ENCODE peak calls at places on chromosomes 3 and 15, in five cellular contexts. One of them, this sample, is unnamed.

GRCh38 chr3:48811524-48811923 is 36.1 kb downstream of the PRKAR2A start:
- DNase-seq in psoas muscle: no peak
- DNase-seq in left ventricle myocardium inferior: no peak
- DNase-seq in cardiac muscle cell: no peak
- DNase-seq in testis: no peak
- DNase-seq in this sample: no peak

GRCh38 chr3:181633556-181633955 is 78.2 kb upstream of the SOX2 start:
- DNase-seq in psoas muscle: no peak
- DNase-seq in left ventricle myocardium inferior: no peak
- DNase-seq in cardiac muscle cell: no peak
- DNase-seq in testis: no peak
- DNase-seq in this sample: no peak

GRCh38 chr3:52495777-52496602 is 852 bp downstream of the STAB1 start:
- DNase-seq in psoas muscle: no peak
- DNase-seq in left ventricle myocardium inferior: no peak
- DNase-seq in cardiac muscle cell: no peak
- DNase-seq in testis: no peak
- DNase-seq in this sample: no peak

GRCh38 chr15:71114887-71115566 is at the start of gene THSD4:
- DNase-seq in psoas muscle: peak
- DNase-seq in left ventricle myocardium inferior: peak
- DNase-seq in cardiac muscle cell: peak
- DNase-seq in testis: peak
- DNase-seq in this sample: peak

GRCh38 chr3:25662921-25663320 is 1.8 kb downstream of the TOP2B start:
- DNase-seq in psoas muscle: no peak
- DNase-seq in left ventricle myocardium inferior: no peak
- DNase-seq in cardiac muscle cell: no peak
- DNase-seq in testis: no peak
- DNase-seq in this sample: no peak

GRCh38 chr3:29694331-29694730 is 413.5 kb downstream of the RBMS3 start:
- DNase-seq in psoas muscle: no peak
- DNase-seq in left ventricle myocardium inferior: no peak
- DNase-seq in cardiac muscle cell: no peak
- DNase-seq in testis: no peak
- DNase-seq in this sample: no peak

GRCh38 chr3:150763841-150764483 is 993 bp upstream of the SIAH2 start:
- DNase-seq in psoas muscle: peak
- DNase-seq in left ventricle myocardium inferior: peak
- DNase-seq in cardiac muscle cell: peak
- DNase-seq in testis: peak
- DNase-seq in this sample: peak

GRCh38 chr3:51955893-51956770 is 951 bp downstream of the GPR62 start:
- DNase-seq in psoas muscle: peak
- DNase-seq in left ventricle myocardium inferior: peak
- DNase-seq in cardiac muscle cell: peak
- DNase-seq in testis: peak
- DNase-seq in this sample: no peak

GRCh38 chr3:178645503-178645902 is 109.3 kb downstream of the KCNMB2 start:
- DNase-seq in psoas muscle: no peak
- DNase-seq in left ventricle myocardium inferior: no peak
- DNase-seq in cardiac muscle cell: no peak
- DNase-seq in testis: no peak
- DNase-seq in this sample: no peak

GRCh38 chr3:74614133-74614967 is at the start of gene CNTN3:
- DNase-seq in psoas muscle: peak
- DNase-seq in left ventricle myocardium inferior: peak
- DNase-seq in cardiac muscle cell: peak
- DNase-seq in testis: peak
- DNase-seq in this sample: peak

GRCh38 chr3:43286886-43287301 is 554 bp downstream of the SNRK start:
- DNase-seq in psoas muscle: no peak
- DNase-seq in left ventricle myocardium inferior: no peak
- DNase-seq in cardiac muscle cell: peak
- DNase-seq in testis: no peak
- DNase-seq in this sample: no peak

GRCh38 chr3:191499307-191500125 is 38.6 kb downstream of the PYDC2 start:
- DNase-seq in psoas muscle: peak
- DNase-seq in left ventricle myocardium inferior: peak
- DNase-seq in cardiac muscle cell: peak
- DNase-seq in testis: peak
- DNase-seq in this sample: no peak

GRCh38 chr3:188169826-188170455 is 16.0 kb downstream of the LPP start:
- DNase-seq in psoas muscle: no peak
- DNase-seq in left ventricle myocardium inferior: peak
- DNase-seq in cardiac muscle cell: no peak
- DNase-seq in testis: peak
- DNase-seq in this sample: no peak

GRCh38 chr3:36701903-36702374 is 62.4 kb downstream of the DCLK3 start:
- DNase-seq in psoas muscle: no peak
- DNase-seq in left ventricle myocardium inferior: no peak
- DNase-seq in cardiac muscle cell: no peak
- DNase-seq in testis: no peak
- DNase-seq in this sample: no peak

GRCh38 chr3:129482721-129483120 is 42.7 kb downstream of the IFT122 start:
- DNase-seq in psoas muscle: no peak
- DNase-seq in left ventricle myocardium inferior: no peak
- DNase-seq in cardiac muscle cell: no peak
- DNase-seq in testis: no peak
- DNase-seq in this sample: no peak

GRCh38 chr15:42151736-42152135 is 4.7 kb downstream of the PLA2G4F start:
- DNase-seq in psoas muscle: no peak
- DNase-seq in left ventricle myocardium inferior: no peak
- DNase-seq in cardiac muscle cell: no peak
- DNase-seq in testis: no peak
- DNase-seq in this sample: no peak

GRCh38 chr15:51861557-51862350 is 32.3 kb downstream of the TMOD3 start:
- DNase-seq in psoas muscle: no peak
- DNase-seq in left ventricle myocardium inferior: no peak
- DNase-seq in cardiac muscle cell: no peak
- DNase-seq in testis: no peak
- DNase-seq in this sample: no peak

GRCh38 chr15:35757790-35758189 is 211.8 kb upstream of the DPH6 start:
- DNase-seq in psoas muscle: no peak
- DNase-seq in left ventricle myocardium inferior: no peak
- DNase-seq in cardiac muscle cell: no peak
- DNase-seq in testis: no peak
- DNase-seq in this sample: no peak

GRCh38 chr3:149042766-149043386 is 43.5 kb downstream of the HLTF start:
- DNase-seq in psoas muscle: no peak
- DNase-seq in left ventricle myocardium inferior: no peak
- DNase-seq in cardiac muscle cell: no peak
- DNase-seq in testis: no peak
- DNase-seq in this sample: no peak

GRCh38 chr3:111917300-111917699 is 58.2 kb downstream of the PHLDB2 start:
- DNase-seq in psoas muscle: no peak
- DNase-seq in left ventricle myocardium inferior: no peak
- DNase-seq in cardiac muscle cell: no peak
- DNase-seq in testis: no peak
- DNase-seq in this sample: no peak

GRCh38 chr15:74843891-74844299 is 939 bp upstream of the ULK3 start:
- DNase-seq in psoas muscle: no peak
- DNase-seq in left ventricle myocardium inferior: no peak
- DNase-seq in cardiac muscle cell: no peak
- DNase-seq in testis: no peak
- DNase-seq in this sample: no peak

GRCh38 chr3:152574461-152575079 is 260.4 kb upstream of the P2RY1 start:
- DNase-seq in psoas muscle: peak
- DNase-seq in left ventricle myocardium inferior: peak
- DNase-seq in cardiac muscle cell: peak
- DNase-seq in testis: peak
- DNase-seq in this sample: no peak

GRCh38 chr15:82040862-82041261 is 5.0 kb downstream of the MEX3B start:
- DNase-seq in psoas muscle: no peak
- DNase-seq in left ventricle myocardium inferior: no peak
- DNase-seq in cardiac muscle cell: peak
- DNase-seq in testis: peak
- DNase-seq in this sample: no peak

GRCh38 chr3:28726840-28727239 is 378.2 kb upstream of the AZI2 start:
- DNase-seq in psoas muscle: peak
- DNase-seq in left ventricle myocardium inferior: peak
- DNase-seq in cardiac muscle cell: peak
- DNase-seq in testis: peak
- DNase-seq in this sample: peak

GRCh38 chr3:65411367-65411766 is 627.4 kb downstream of the MAGI1 start:
- DNase-seq in psoas muscle: no peak
- DNase-seq in left ventricle myocardium inferior: no peak
- DNase-seq in cardiac muscle cell: no peak
- DNase-seq in testis: no peak
- DNase-seq in this sample: no peak

GRCh38 chr15:83835384-83836010 is 181.6 kb downstream of the ADAMTSL3 start:
- DNase-seq in psoas muscle: no peak
- DNase-seq in left ventricle myocardium inferior: no peak
- DNase-seq in cardiac muscle cell: no peak
- DNase-seq in testis: no peak
- DNase-seq in this sample: no peak

GRCh38 chr3:87350367-87351199 is 74.2 kb upstream of the POU1F1 start:
- DNase-seq in psoas muscle: no peak
- DNase-seq in left ventricle myocardium inferior: no peak
- DNase-seq in cardiac muscle cell: peak
- DNase-seq in testis: peak
- DNase-seq in this sample: no peak

GRCh38 chr3:150830094-150830681 is 67.2 kb upstream of the SIAH2 start:
- DNase-seq in psoas muscle: no peak
- DNase-seq in left ventricle myocardium inferior: no peak
- DNase-seq in cardiac muscle cell: peak
- DNase-seq in testis: no peak
- DNase-seq in this sample: no peak

GRCh38 chr3:159839561-159840379 is 148.9 kb upstream of the IL12A start:
- DNase-seq in psoas muscle: peak
- DNase-seq in left ventricle myocardium inferior: peak
- DNase-seq in cardiac muscle cell: peak
- DNase-seq in testis: peak
- DNase-seq in this sample: peak

GRCh38 chr3:186261638-186262037 is 100.4 kb downstream of the DGKG start:
- DNase-seq in psoas muscle: no peak
- DNase-seq in left ventricle myocardium inferior: no peak
- DNase-seq in cardiac muscle cell: peak
- DNase-seq in testis: no peak
- DNase-seq in this sample: no peak
- TF ChIP-seq CTCF in psoas muscle: no peak
- TF ChIP-seq CTCF in left ventricle myocardium inferior: no peak
- TF ChIP-seq CTCF in cardiac muscle cell: peak
- TF ChIP-seq CTCF in testis: peak
- TF ChIP-seq CTCF in this sample: no peak

DNA sequence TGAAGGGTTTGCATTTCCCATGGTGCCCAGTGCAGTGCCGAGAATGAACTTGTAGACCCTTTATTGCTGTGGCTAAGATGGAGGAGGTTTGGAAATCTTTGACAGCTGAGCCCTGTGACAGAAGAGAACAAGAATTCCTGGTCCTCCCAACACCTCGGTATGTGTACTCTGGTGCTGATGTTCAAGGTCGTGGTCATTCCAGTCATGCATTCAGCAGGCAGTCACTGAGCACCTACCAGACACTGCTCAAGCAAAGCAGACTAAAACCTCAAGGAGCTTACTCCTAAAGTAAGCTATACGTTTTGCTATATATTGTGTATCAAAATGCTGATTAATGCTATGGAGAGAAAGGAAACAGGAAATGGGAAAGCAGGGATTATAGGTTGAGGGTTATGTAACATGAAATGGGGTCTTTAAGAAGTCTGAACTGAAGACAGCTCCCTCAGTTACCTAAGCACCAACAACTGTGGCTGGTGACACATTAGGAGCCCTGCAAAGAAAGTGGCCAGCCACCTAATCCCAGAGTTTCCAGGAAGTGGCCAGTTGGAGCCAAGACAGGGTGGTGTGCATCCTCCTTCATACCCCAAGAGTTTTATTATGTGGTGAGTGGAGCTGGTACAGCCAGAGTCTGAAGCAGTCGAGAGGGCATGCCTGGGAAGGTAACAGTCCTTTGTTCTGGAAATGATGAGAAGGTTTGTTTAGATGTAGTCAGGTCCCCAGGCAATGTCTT is 65.0 kb downstream of the CCNL1 start:
- DNase-seq in psoas muscle: no peak
- DNase-seq in left ventricle myocardium inferior: no peak
- DNase-seq in cardiac muscle cell: no peak
- DNase-seq in testis: no peak
- DNase-seq in this sample: no peak
- H3K4me3 ChIP-seq in psoas muscle: no peak
- H3K4me3 ChIP-seq in left ventricle myocardium inferior: peak
- H3K4me3 ChIP-seq in cardiac muscle cell: no peak
- H3K4me3 ChIP-seq in testis: no peak
- H3K4me3 ChIP-seq in this sample: no peak

GRCh38 chr3:50624634-50625033 is 7.7 kb downstream of the MAPKAPK3 start:
- DNase-seq in psoas muscle: no peak
- DNase-seq in left ventricle myocardium inferior: no peak
- DNase-seq in cardiac muscle cell: no peak
- DNase-seq in testis: no peak
- DNase-seq in this sample: no peak
- H3K27ac ChIP-seq in psoas muscle: peak
- H3K27ac ChIP-seq in left ventricle myocardium inferior: peak
- H3K27ac ChIP-seq in cardiac muscle cell: no peak
- H3K27ac ChIP-seq in testis: no peak
- H3K27ac ChIP-seq in this sample: no peak

GRCh38 chr3:58180940-58181587 is 29.7 kb downstream of the DNASE1L3 start:
- DNase-seq in psoas muscle: no peak
- DNase-seq in left ventricle myocardium inferior: no peak
- DNase-seq in cardiac muscle cell: no peak
- DNase-seq in testis: no peak
- DNase-seq in this sample: no peak
- TF ChIP-seq CTCF in psoas muscle: no peak
- TF ChIP-seq CTCF in left ventricle myocardium inferior: no peak
- TF ChIP-seq CTCF in cardiac muscle cell: no peak
- TF ChIP-seq CTCF in testis: no peak
- TF ChIP-seq CTCF in this sample: no peak

This sample was measured in lower lobe of right lung.